ENCODE peak calls at places on chromosomes 4 and X, in eight cellular contexts. I is WTC11; G is CD4-positive, alpha-beta T cell; F is H9; N is uterus; Y is nephron progenitor cell; L is fibroblast of mammary gland; A is breast epithelium. T is an unnamed sample.

GRCh38 chr4:109914356-109914755 is 1.7 kb downstream of the EGF start:
- DNase-seq in I (no peak), G (no peak), F (no peak), N (no peak), Y (no peak), L (no peak), A (no peak), T (no peak)

GRCh38 chr4:94690851-94691254 is 66.9 kb upstream of the BMPR1B start:
- DNase-seq in I (no peak), G (no peak), F (no peak), N (no peak), Y (no peak), L (peak), A (no peak), T (no peak)

GRCh38 chrX:34909151-34909550 is 33.4 kb upstream of the FAM47B start:
- DNase-seq in I (no peak), G (no peak), F (no peak), N (no peak), Y (no peak), L (peak), A (no peak), T (no peak)

GRCh38 chrX:154797006-154797405 is 8.3 kb downstream of the MPP1 start:
- DNase-seq in I (no peak), G (no peak), F (no peak), N (no peak), Y (no peak), L (no peak), A (no peak), T (no peak)

GRCh38 chr4:8306511-8307021 is 37.0 kb downstream of the HTRA3 start:
- DNase-seq in I (peak), G (peak), F (no peak), N (peak), Y (no peak), L (no peak), A (no peak), T (peak)

GRCh38 chrX:153885208-153885787 is 675 bp downstream of the L1CAM start:
- DNase-seq in I (no peak), G (no peak), F (no peak), N (no peak), Y (no peak), L (no peak), A (no peak), T (no peak)

GRCh38 chrX:15576019-15576418 is 24.7 kb downstream of the ACE2 start:
- DNase-seq in I (no peak), G (no peak), F (no peak), N (no peak), Y (no peak), L (no peak), A (no peak), T (no peak)

GRCh38 chrX:136268051-136269048 is 17.1 kb upstream of the MAP7D3 start:
- DNase-seq in I (peak), G (peak), F (no peak), N (peak), Y (peak), L (peak), A (no peak), T (no peak)

GRCh38 chr4:153933851-153934688 is 145.2 kb upstream of the SFRP2 start:
- DNase-seq in I (no peak), G (no peak), F (no peak), N (peak), Y (no peak), L (peak), A (no peak), T (no peak)

GRCh38 chr4:184792950-184793555 is 32.7 kb downstream of the ACSL1 start:
- DNase-seq in I (no peak), G (no peak), F (no peak), N (peak), Y (no peak), L (peak), A (no peak), T (peak)

GRCh38 chrX:16671005-16671404 is 21.0 kb downstream of the S100G start:
- DNase-seq in I (no peak), G (no peak), F (no peak), N (peak), Y (peak), L (peak), A (no peak), T (no peak)

GRCh38 chr4:1047106-1047975 is 35.9 kb downstream of the FGFRL1 start:
- DNase-seq in I (peak), G (no peak), F (peak), N (peak), Y (no peak), L (no peak), A (no peak), T (peak)

GRCh38 chrX:318739-319578 is at the start of gene GTPBP6:
- DNase-seq in I (peak), G (peak), F (peak), N (peak), Y (peak), L (peak), A (peak), T (peak)

GRCh38 chr4:175253184-175253902 is 335.2 kb downstream of the ADAM29 start:
- DNase-seq in I (no peak), G (no peak), F (peak), N (no peak), Y (no peak), L (peak), A (no peak), T (no peak)

GRCh38 chrX:40755291-40756249 is 20.2 kb upstream of the MED14 start:
- DNase-seq in I (no peak), G (no peak), F (peak), N (no peak), Y (no peak), L (peak), A (peak), T (no peak)

GRCh38 chr4:24644983-24645764 is 60.8 kb upstream of the DHX15 start:
- DNase-seq in I (no peak), G (no peak), F (no peak), N (no peak), Y (no peak), L (peak), A (no peak), T (no peak)

GRCh38 chr4:139734201-139734874 is 68.7 kb downstream of the MGST2 start:
- DNase-seq in I (no peak), G (no peak), F (no peak), N (peak), Y (no peak), L (peak), A (peak), T (no peak)

GRCh38 chr4:1418494-1419285 is 12.4 kb upstream of the NKX1-1 start:
- DNase-seq in I (no peak), G (no peak), F (no peak), N (no peak), Y (no peak), L (no peak), A (no peak), T (peak)

GRCh38 chrX:40734956-40735317 is 405 bp downstream of the MED14 start:
- DNase-seq in I (no peak), G (peak), F (no peak), N (peak), Y (no peak), L (no peak), A (no peak), T (no peak)

GRCh38 chrX:102712216-102712966 is at the start of gene GPRASP2:
- DNase-seq in I (peak), G (peak), F (peak), N (peak), Y (peak), L (peak), A (peak), T (no peak)

GRCh38 chrX:87045352-87045751 is 472.2 kb upstream of the KLHL4 start:
- DNase-seq in I (no peak), G (no peak), F (peak), N (no peak), Y (no peak), L (no peak), A (no peak), T (no peak)

GRCh38 chr4:20684852-20685763 is 15.2 kb upstream of the PACRGL start:
- DNase-seq in I (no peak), G (no peak), F (no peak), N (no peak), Y (no peak), L (peak), A (no peak), T (no peak)

DNA sequence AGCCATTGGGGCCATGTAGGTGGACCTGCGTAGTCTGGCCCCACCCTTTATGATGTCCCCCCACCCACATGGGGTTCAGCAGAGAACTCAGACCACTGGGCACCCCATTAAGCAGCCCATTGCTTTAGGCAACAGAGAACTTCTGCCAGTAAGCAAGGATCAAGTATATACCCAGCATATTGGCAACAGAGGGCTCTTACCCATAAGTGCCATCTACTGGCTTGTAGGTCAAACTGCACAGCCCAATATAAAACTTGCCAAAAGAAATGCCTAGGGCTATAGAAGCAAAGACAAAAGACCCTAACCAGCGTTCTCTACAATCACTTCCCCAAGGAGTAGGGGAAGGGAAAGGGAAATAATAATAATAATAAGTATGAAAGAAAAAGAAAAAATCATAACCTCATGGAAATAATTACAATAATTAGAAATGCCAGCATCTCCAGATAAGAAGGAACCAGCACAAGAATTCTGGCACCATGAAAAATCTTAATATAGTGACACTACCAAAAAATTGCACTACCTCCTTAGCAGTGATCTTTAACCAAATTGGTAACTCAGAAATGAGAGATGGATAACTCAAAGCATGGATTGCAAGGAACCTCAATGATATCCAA is 1090.7 kb downstream of the FAT4 start:
- DNase-seq in I (no peak), G (no peak), F (peak), N (no peak), Y (no peak), L (peak), A (no peak), T (no peak)
- TF ChIP-seq CTCF in I (peak), G (no peak), F (peak), N (no peak), Y (peak), L (peak), A (no peak), T (peak)

GRCh38 chr4:108180513-108180912 is 11.8 kb upstream of the LEF1 start:
- DNase-seq in I (no peak), G (no peak), F (no peak), N (no peak), Y (no peak), L (no peak), A (no peak), T (no peak)

GRCh38 chr4:108175966-108176365 is 7.2 kb upstream of the LEF1 start:
- DNase-seq in I (no peak), G (no peak), F (no peak), N (no peak), Y (no peak), L (no peak), A (no peak), T (no peak)

DNA sequence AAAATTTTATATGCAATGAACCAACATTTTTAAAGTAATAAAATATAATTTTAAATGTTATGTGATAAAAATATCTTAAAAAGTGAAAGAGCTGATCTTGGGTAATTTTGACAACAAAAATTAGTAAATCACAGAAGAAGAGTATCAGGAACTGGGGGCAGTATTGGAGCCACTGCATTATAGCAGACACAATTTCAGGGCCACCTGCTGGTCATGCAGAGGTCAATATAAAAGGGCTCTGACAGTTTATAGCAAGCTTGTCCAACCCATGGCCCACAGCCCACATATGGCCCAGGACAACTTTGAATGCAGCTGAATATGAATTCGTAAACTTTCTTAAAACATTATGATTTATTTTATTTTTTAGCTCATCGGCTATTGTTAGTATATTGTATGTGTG is 13.0 kb upstream of the LEF1 start:
- DNase-seq in I (no peak), G (no peak), F (no peak), N (no peak), Y (no peak), L (no peak), A (no peak), T (no peak)
- TF ChIP-seq CTCF in I (no peak), G (peak), F (peak), N (no peak), Y (no peak), L (no peak), A (no peak), T (no peak)

DNA sequence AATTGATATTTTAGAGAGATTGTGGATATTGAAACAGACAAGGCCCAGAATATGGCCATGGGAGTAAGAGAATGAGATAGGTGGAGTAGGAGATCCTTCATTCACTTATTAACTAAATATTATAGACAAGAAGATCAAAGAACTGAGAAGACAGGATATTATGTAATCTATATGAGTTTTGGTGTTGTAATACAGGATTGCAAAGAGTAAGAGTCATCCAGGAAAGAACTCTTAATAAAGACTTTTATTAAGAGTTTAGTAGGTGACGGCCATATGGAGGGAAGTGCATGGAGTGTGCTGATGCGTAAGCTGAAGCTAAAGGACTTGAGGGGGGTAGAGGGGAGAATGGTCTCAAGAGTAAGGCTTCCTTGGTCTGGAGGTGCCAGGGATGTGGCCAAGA is 153.7 kb downstream of the VEGFC start:
- DNase-seq in I (no peak), G (no peak), F (no peak), N (no peak), Y (no peak), L (peak), A (no peak), T (no peak)
- TF ChIP-seq CTCF in I (no peak), G (no peak), F (no peak), N (no peak), Y (no peak), L (no peak), A (no peak), T (no peak)

GRCh38 chr4:152514356-152514755 is 21.5 kb downstream of the FBXW7 start:
- DNase-seq in I (no peak), G (no peak), F (no peak), N (no peak), Y (no peak), L (no peak), A (no peak), T (no peak)
- TF ChIP-seq CTCF in I (no peak), G (no peak), F (no peak), N (no peak), Y (no peak), L (no peak), A (no peak), T (no peak)

DNA sequence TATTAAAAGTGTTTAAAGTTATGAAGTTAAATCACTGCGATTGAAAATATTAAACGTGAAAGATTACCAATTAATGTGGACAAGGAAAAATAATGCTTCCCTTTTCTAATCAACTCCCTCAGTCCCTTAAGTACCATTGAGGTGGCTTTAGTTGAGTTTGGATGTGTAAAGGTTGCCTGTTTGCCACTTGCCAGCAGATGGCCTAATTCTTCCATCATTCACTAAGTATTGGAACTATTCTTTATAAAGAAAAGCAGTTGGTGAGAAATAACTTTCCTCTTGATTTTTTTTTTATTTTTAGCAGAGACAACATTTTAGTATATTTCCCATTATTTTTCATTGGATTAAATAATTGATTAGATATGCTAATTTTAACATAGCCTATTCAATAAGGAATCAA is 295.9 kb upstream of the TACR3 start:
- DNase-seq in I (no peak), G (no peak), F (no peak), N (no peak), Y (no peak), L (no peak), A (no peak), T (no peak)
- TF ChIP-seq CTCF in I (no peak), G (no peak), F (peak), N (no peak), Y (peak), L (no peak), A (no peak), T (no peak)

DNA sequence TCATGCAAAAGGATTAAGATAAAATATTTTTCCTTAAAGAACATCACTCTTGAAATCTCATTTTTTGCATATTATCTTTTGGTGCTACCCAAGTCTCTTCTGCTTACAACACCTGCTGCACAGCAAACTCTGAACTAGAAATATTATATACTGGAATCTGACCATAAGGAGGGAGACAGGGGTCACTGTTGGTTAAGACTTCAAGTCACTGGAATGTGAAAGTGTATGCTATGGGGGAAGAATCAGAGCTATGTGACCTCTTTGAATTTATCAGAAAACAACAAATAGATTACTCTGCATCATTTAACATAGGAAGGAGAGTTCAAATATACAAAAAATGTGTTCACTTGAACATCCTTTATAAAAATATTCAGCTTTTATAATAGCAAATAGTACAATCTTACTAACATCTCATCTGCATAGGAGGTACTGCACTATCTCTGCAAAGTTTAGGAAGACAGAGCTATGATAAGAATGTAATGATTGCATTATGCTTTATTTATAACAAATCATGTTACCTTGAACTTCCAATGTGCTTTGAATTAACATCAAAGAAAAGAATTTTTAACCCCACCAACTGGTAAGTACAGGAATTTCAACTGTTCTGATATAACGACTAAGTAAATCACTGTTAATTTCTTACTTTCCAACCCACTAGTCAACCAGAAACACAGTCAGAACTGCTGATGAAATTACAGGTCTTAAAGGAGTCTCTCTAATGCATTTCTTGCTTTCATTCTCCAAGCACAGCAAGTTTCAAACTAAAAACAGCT is 69.8 kb downstream of the ZNF827 start:
- DNase-seq in I (no peak), G (no peak), F (no peak), N (no peak), Y (no peak), L (peak), A (no peak), T (no peak)
- TF ChIP-seq CTCF in I (no peak), G (no peak), F (peak), N (no peak), Y (no peak), L (peak), A (no peak), T (no peak)

DNA sequence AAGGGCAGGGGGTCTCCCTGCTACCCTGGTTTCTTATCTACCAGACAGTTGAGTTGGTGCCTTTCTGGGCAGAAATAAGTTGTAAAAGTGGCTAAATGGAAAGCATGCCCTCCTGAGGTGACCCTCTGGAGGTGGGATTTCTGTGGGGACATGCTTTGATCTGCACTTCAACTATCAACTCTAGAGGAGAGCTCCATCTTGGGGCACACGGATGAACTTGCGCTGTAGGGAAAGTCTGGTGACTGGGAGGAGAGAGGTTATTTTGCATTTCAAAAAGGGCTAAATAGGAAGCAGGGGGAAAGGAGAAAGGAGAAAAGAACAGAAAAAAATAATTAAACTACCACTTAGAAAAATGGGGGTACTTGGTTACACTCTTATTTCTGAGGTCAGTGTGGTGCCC is 12.7 kb upstream of the RHOXF2B start:
- DNase-seq in I (peak), G (no peak), F (peak), N (no peak), Y (no peak), L (no peak), A (no peak), T (no peak)
- TF ChIP-seq CTCF in I (no peak), G (no peak), F (peak), N (no peak), Y (no peak), L (no peak), A (no peak), T (no peak)

T was measured in CD14-positive monocyte.